ENCODE peak calls at places on chromosomes 16 and 17, in eight cellular contexts. E, U, F, K, S, J, C and D are unnamed samples.

GRCh38 chr16:71311553-71312158 is 22.5 kb upstream of the CMTR2 start:
- DNase-seq in E (peak; percentile 74), U (no peak), F (no peak), K (no peak), S (peak; percentile 80), J (no peak), C (no peak), D (no peak)

GRCh38 chr17:80970762-80971703 is 20.6 kb upstream of the CHMP6 start:
- DNase-seq in E (no peak), U (no peak), F (no peak), K (no peak), S (no peak), J (no peak), C (no peak), D (no peak)

GRCh38 chr17:39092672-39093250 is 58.7 kb downstream of the PLXDC1 start:
- DNase-seq in E (no peak), U (no peak), F (no peak), K (no peak), S (no peak), J (no peak), C (no peak), D (peak; percentile 21)

GRCh38 chr17:75876190-75876937 is 2.0 kb downstream of the TRIM47 start:
- DNase-seq in E (peak; percentile 74), U (peak; percentile 78), F (no peak), K (peak; percentile 69), S (no peak), J (no peak), C (peak; percentile 51), D (peak; percentile 76)

GRCh38 chr17:44110011-44110686 is 13.3 kb downstream of the HDAC5 start:
- DNase-seq in E (no peak), U (no peak), F (no peak), K (no peak), S (no peak), J (no peak), C (no peak), D (no peak)

GRCh38 chr17:70110443-70110880 is 35.4 kb downstream of the KCNJ16 start:
- DNase-seq in E (no peak), U (no peak), F (no peak), K (no peak), S (no peak), J (no peak), C (no peak), D (no peak)

GRCh38 chr16:75256871-75257343 is 5.5 kb upstream of the BCAR1 start:
- DNase-seq in E (peak; percentile 55), U (no peak), F (no peak), K (no peak), S (no peak), J (no peak), C (no peak), D (no peak)

GRCh38 chr17:2957631-2958286 is 105.6 kb downstream of the OR1D5 start:
- DNase-seq in E (no peak), U (no peak), F (no peak), K (no peak), S (no peak), J (no peak), C (no peak), D (no peak)

GRCh38 chr17:7854851-7855642 is at the start of gene TMEM88:
- DNase-seq in E (peak; percentile 88), U (no peak), F (no peak), K (no peak), S (peak; percentile 83), J (peak; percentile 14), C (no peak), D (no peak)

GRCh38 chr16:57092786-57093301 is 461 bp downstream of the CPNE2 start:
- DNase-seq in E (peak; percentile 56), U (peak; percentile 29), F (no peak), K (peak; percentile 21), S (no peak), J (no peak), C (peak; percentile 42), D (peak; percentile 56)

GRCh38 chr17:62653002-62653830 is 25.7 kb downstream of the MRC2 start:
- DNase-seq in E (peak; percentile 99), U (peak; percentile 34), F (no peak), K (peak; percentile 12), S (peak; percentile 77), J (no peak), C (peak; percentile 94), D (peak; percentile 35)

GRCh38 chr16:72876981-72877373 is 171.0 kb downstream of the ZFHX3 start:
- DNase-seq in E (peak; percentile 13), U (no peak), F (no peak), K (no peak), S (no peak), J (no peak), C (no peak), D (no peak)

GRCh38 chr17:38620551-38621277 is 15.0 kb upstream of the SRCIN1 start:
- DNase-seq in E (no peak), U (no peak), F (no peak), K (no peak), S (no peak), J (no peak), C (no peak), D (no peak)

GRCh38 chr16:85819245-85819644 is 19.8 kb downstream of the COX4I1 start:
- DNase-seq in E (peak; percentile 92), U (peak; percentile 71), F (no peak), K (peak; percentile 73), S (peak; percentile 87), J (peak; percentile 69), C (peak; percentile 73), D (peak; percentile 69)

GRCh38 chr17:45224671-45225050 is 3.0 kb downstream of the FMNL1 start:
- DNase-seq in E (no peak), U (no peak), F (no peak), K (no peak), S (no peak), J (no peak), C (no peak), D (no peak)

GRCh38 chr17:27816946-27817345 is 16.6 kb upstream of the NOS2 start:
- DNase-seq in E (no peak), U (no peak), F (no peak), K (no peak), S (no peak), J (no peak), C (no peak), D (no peak)

GRCh38 chr17:8701754-8702153 is 42.9 kb downstream of the CCDC42 start:
- DNase-seq in E (no peak), U (no peak), F (no peak), K (no peak), S (no peak), J (no peak), C (no peak), D (no peak)

GRCh38 chr17:17736205-17737183 is 55.2 kb downstream of the RAI1 start:
- DNase-seq in E (no peak), U (no peak), F (no peak), K (no peak), S (no peak), J (no peak), C (no peak), D (no peak)

GRCh38 chr17:50469671-50470305 is 1.1 kb upstream of the CHAD start:
- DNase-seq in E (no peak), U (no peak), F (no peak), K (no peak), S (no peak), J (no peak), C (no peak), D (no peak)

GRCh38 chr16:69725480-69726312 is 664 bp downstream of the NQO1 start:
- DNase-seq in E (no peak), U (no peak), F (no peak), K (no peak), S (no peak), J (no peak), C (no peak), D (no peak)